ENCODE peak calls at places on chromosomes 1 and 21, in seven cellular contexts. J is substantia nigra; I is stimulated activated CD4-positive, alpha-beta T cell treated with anti-CD3 and anti-CD28 coated beads, Interleukin-1b, Interleukin-23, amount 100 ng/mL, for 4 hours; A is foreskin fibroblast; R is left colon; W is cardiac muscle cell; Z is AG09309. F is an unnamed sample.

GRCh38 chr1:207811920-207812720 is 60.3 kb downstream of the CD46 start:
- DNase-seq in J (peak; percentile 46), I (no peak), A (peak; percentile 71), R (no peak), W (peak; percentile 30), Z (no peak), F (peak; percentile 60)

GRCh38 chr21:42843021-42843420 is 36.3 kb downstream of the WDR4 start:
- DNase-seq in J (no peak), I (no peak), A (no peak), R (no peak), W (no peak), Z (no peak), F (no peak)

GRCh38 chr1:168372857-168373520 is 92.3 kb downstream of the TBX19 start:
- DNase-seq in J (no peak), I (no peak), A (no peak), R (no peak), W (peak; percentile 54), Z (no peak), F (no peak)

GRCh38 chr1:226381226-226381998 is 26.5 kb downstream of the PARP1 start:
- DNase-seq in J (no peak), I (no peak), A (no peak), R (no peak), W (no peak), Z (no peak), F (no peak)

GRCh38 chr1:199173356-199173755 is 534.5 kb downstream of the PTPRC start:
- DNase-seq in J (no peak), I (no peak), A (peak; percentile 21), R (no peak), W (no peak), Z (peak; percentile 10), F (no peak)

GRCh38 chr1:18100493-18101063 is 7.0 kb upstream of the IGSF21 start:
- DNase-seq in J (peak; percentile 55), I (no peak), A (peak; percentile 79), R (peak; percentile 81), W (peak; percentile 68), Z (peak; percentile 3), F (peak; percentile 19)

GRCh38 chr1:20358761-20359263 is 68.1 kb downstream of the VWA5B1 start:
- DNase-seq in J (no peak), I (no peak), A (peak; percentile 85), R (peak; percentile 83), W (peak; percentile 29), Z (no peak), F (no peak)

GRCh38 chr1:1986451-1987141 is 17.0 kb downstream of the CFAP74 start:
- DNase-seq in J (no peak), I (no peak), A (no peak), R (no peak), W (no peak), Z (no peak), F (no peak)

GRCh38 chr1:239909894-239910293 is 181.8 kb upstream of the FMN2 start:
- DNase-seq in J (no peak), I (no peak), A (peak; percentile 36), R (no peak), W (peak; percentile 43), Z (peak; percentile 85), F (no peak)

GRCh38 chr1:24027838-24028468 is 47.8 kb upstream of the SRSF10 start:
- DNase-seq in J (no peak), I (no peak), A (peak; percentile 75), R (no peak), W (peak; percentile 81), Z (no peak), F (no peak)

GRCh38 chr1:16043950-16044349 is 368 bp downstream of the CLCNKB start:
- DNase-seq in J (no peak), I (no peak), A (no peak), R (no peak), W (no peak), Z (no peak), F (no peak)

GRCh38 chr1:18957532-18958295 is 1.2 kb upstream of the IFFO2 start:
- DNase-seq in J (no peak), I (no peak), A (no peak), R (no peak), W (no peak), Z (no peak), F (no peak)

GRCh38 chr21:20315044-20315443 is 683.2 kb upstream of the NCAM2 start:
- DNase-seq in J (no peak), I (no peak), A (no peak), R (no peak), W (no peak), Z (no peak), F (no peak)

GRCh38 chr1:234861024-234861620 is 251.1 kb upstream of the IRF2BP2 start:
- DNase-seq in J (no peak), I (no peak), A (peak; percentile 27), R (no peak), W (no peak), Z (no peak), F (no peak)

GRCh38 chr1:155105604-155106011 is 22.1 kb upstream of the EFNA1 start:
- DNase-seq in J (no peak), I (no peak), A (no peak), R (peak; percentile 62), W (peak; percentile 92), Z (no peak), F (no peak)

GRCh38 chr1:33442141-33442540 is 11.2 kb upstream of the PHC2 start:
- DNase-seq in J (no peak), I (no peak), A (no peak), R (no peak), W (no peak), Z (no peak), F (no peak)

GRCh38 chr1:203464226-203464625 is 11.4 kb upstream of the PRELP start:
- DNase-seq in J (no peak), I (no peak), A (peak; percentile 39), R (no peak), W (peak; percentile 24), Z (no peak), F (no peak)

GRCh38 chr21:26447932-26448331 is 125.2 kb downstream of the CYYR1 start:
- DNase-seq in J (no peak), I (no peak), A (no peak), R (no peak), W (no peak), Z (no peak), F (no peak)

GRCh38 chr1:204104331-204105222 is 31.7 kb downstream of the SOX13 start:
- DNase-seq in J (no peak), I (no peak), A (no peak), R (peak; percentile 70), W (no peak), Z (no peak), F (no peak)

GRCh38 chr21:45525153-45525909 is 16.9 kb downstream of the SLC19A1 start:
- DNase-seq in J (no peak), I (no peak), A (no peak), R (peak; percentile 81), W (no peak), Z (no peak), F (no peak)

GRCh38 chr21:44759628-44760285 is 41.9 kb downstream of the UBE2G2 start:
- DNase-seq in J (no peak), I (no peak), A (no peak), R (no peak), W (no peak), Z (no peak), F (no peak)

GRCh38 chr1:86062458-86062857 is 94.1 kb downstream of the COL24A1 start:
- DNase-seq in J (no peak), I (no peak), A (peak; percentile 16), R (no peak), W (peak; percentile 13), Z (no peak), F (no peak)

GRCh38 chr1:20956272-20956671 is 169.2 kb upstream of the HP1BP3 start:
- DNase-seq in J (no peak), I (no peak), A (no peak), R (no peak), W (no peak), Z (no peak), F (no peak)

GRCh38 chr1:22910986-22911651 is 61.5 kb downstream of the LACTBL1 start:
- DNase-seq in J (no peak), I (no peak), A (no peak), R (no peak), W (no peak), Z (no peak), F (no peak)

GRCh38 chr1:41582004-41582325 is 97.5 kb upstream of the EDN2 start:
- DNase-seq in J (no peak), I (no peak), A (no peak), R (no peak), W (no peak), Z (no peak), F (no peak)

GRCh38 chr1:35575401-35575958 is 2.4 kb downstream of the TFAP2E start:
- DNase-seq in J (no peak), I (no peak), A (no peak), R (no peak), W (no peak), Z (no peak), F (no peak)

GRCh38 chr1:203813581-203814341 is 18.3 kb downstream of the ZBED6 start:
- DNase-seq in J (no peak), I (no peak), A (no peak), R (no peak), W (no peak), Z (no peak), F (no peak)

GRCh38 chr1:233368106-233368783 is 40.7 kb downstream of the MAP3K21 start:
- DNase-seq in J (no peak), I (no peak), A (peak; percentile 41), R (no peak), W (peak; percentile 70), Z (no peak), F (no peak)

GRCh38 chr1:223401873-223402789 is 8.9 kb downstream of the CCDC185 start:
- DNase-seq in J (no peak), I (no peak), A (peak; percentile 54), R (no peak), W (peak; percentile 63), Z (peak; percentile 46), F (no peak)

GRCh38 chr1:19563336-19564097 is 78.2 kb upstream of the CAPZB start:
- DNase-seq in J (no peak), I (no peak), A (peak; percentile 87), R (peak; percentile 20), W (peak; percentile 69), Z (peak; percentile 14), F (no peak)

GRCh38 chr1:1847061-1847460 is 43.8 kb downstream of the GNB1 start:
- DNase-seq in J (no peak), I (no peak), A (no peak), R (no peak), W (peak; percentile 51), Z (no peak), F (no peak)

GRCh38 chr1:63746129-63746864 is 27.5 kb upstream of the ROR1 start:
- DNase-seq in J (no peak), I (no peak), A (peak; percentile 86), R (no peak), W (peak; percentile 59), Z (peak; percentile 84), F (no peak)

GRCh38 chr1:167105150-167105840 is 11.4 kb downstream of the STYXL2 start:
- DNase-seq in J (no peak), I (no peak), A (no peak), R (no peak), W (no peak), Z (no peak), F (no peak)

GRCh38 chr1:159171254-159171687 is at the start of gene CADM3:
- DNase-seq in J (no peak), I (no peak), A (no peak), R (peak; percentile 5), W (peak; percentile 83), Z (no peak), F (peak; percentile 43)

GRCh38 chr1:205774277-205775014 is 836 bp downstream of the RAB29 start:
- DNase-seq in J (no peak), I (peak; percentile 17), A (peak; percentile 23), R (peak; percentile 28), W (peak; percentile 15), Z (no peak), F (no peak)

GRCh38 chr1:40877681-40878080 is 15.5 kb upstream of the CITED4 start:
- DNase-seq in J (no peak), I (peak; percentile 23), A (peak; percentile 95), R (peak; percentile 24), W (peak; percentile 89), Z (peak; percentile 68), F (peak; percentile 34)

GRCh38 chr1:113860891-113861290 is 10.6 kb downstream of the PTPN22 start:
- DNase-seq in J (no peak), I (no peak), A (peak; percentile 72), R (no peak), W (peak; percentile 87), Z (peak; percentile 33), F (no peak)

GRCh38 chr1:94698341-94698740 is 121.8 kb upstream of the SLC44A3 start:
- DNase-seq in J (no peak), I (no peak), A (peak; percentile 50), R (no peak), W (no peak), Z (no peak), F (no peak)

F was measured in C1 segment of cervical spinal cord.